ENCODE peak calls at places on chromosomes 12 and 14, in nine cellular contexts. I is AG09309, N is astrocyte of the cerebellum, U is uterus, H is ovary, D is dorsolateral prefrontal cortex, B is OCI-LY7, X is Panc1, A is pancreas. J is an unnamed sample.

GRCh38 chr12:6553051-6553868 is 2.6 kb downstream of the IFFO1 start:
- DNase-seq in H (no peak), N (no peak), A (no peak), U (peak; percentile 61), X (no peak), I (peak; percentile 76), D (peak; percentile 77), B (no peak), J (no peak)

GRCh38 chr12:49733219-49734017 is 7.9 kb upstream of the TMBIM6 start:
- DNase-seq in U (no peak), A (no peak), X (no peak), N (no peak), B (no peak), H (no peak), D (no peak), I (no peak), J (no peak)

GRCh38 chr12:52320784-52321400 is at the start of gene KRT83:
- DNase-seq in U (no peak), H (peak; percentile 13), I (no peak), D (no peak), X (no peak), B (no peak), N (no peak), A (no peak), J (no peak)

GRCh38 chr14:105092912-105093425 is 27.7 kb upstream of the GPR132 start:
- DNase-seq in N (no peak), D (peak; percentile 35), H (peak; percentile 86), U (peak; percentile 79), B (no peak), X (no peak), A (peak; percentile 85), I (no peak), J (no peak)

GRCh38 chr12:21221072-21221471 is 90.1 kb downstream of the SLCO1B1 start:
- DNase-seq in N (no peak), A (no peak), I (no peak), U (no peak), B (no peak), X (no peak), H (no peak), D (no peak), J (no peak)

GRCh38 chr12:12684375-12685106 is 11.4 kb downstream of the GPR19 start:
- DNase-seq in H (no peak), X (no peak), D (peak; percentile 88), U (no peak), A (no peak), B (peak; percentile 17), I (no peak), N (peak; percentile 16), J (no peak)

GRCh38 chr14:58430156-58430555 is 2.6 kb downstream of the KIAA0586 start:
- DNase-seq in D (no peak), U (no peak), X (no peak), B (peak; percentile 10), N (no peak), H (no peak), A (no peak), I (peak; percentile 40), J (no peak)

GRCh38 chr12:64696065-64696741 is 63.0 kb downstream of the GNS start:
- DNase-seq in I (no peak), H (no peak), B (peak; percentile 13), U (no peak), X (no peak), A (no peak), N (no peak), D (no peak), J (no peak)

GRCh38 chr12:82857276-82857675 is 170.6 kb downstream of the TMTC2 start:
- DNase-seq in A (no peak), I (no peak), B (no peak), D (no peak), H (no peak), N (no peak), X (no peak), U (no peak), J (no peak)

GRCh38 chr14:99320105-99320572 is 48.1 kb upstream of the BCL11B start:
- DNase-seq in I (no peak), A (peak; percentile 84), U (no peak), D (no peak), N (no peak), H (no peak), B (peak; percentile 51), X (peak; percentile 12), J (no peak)

GRCh38 chr12:104578453-104578852 is 121.7 kb downstream of the CHST11 start:
- DNase-seq in I (peak; percentile 46), X (no peak), A (no peak), B (no peak), D (no peak), N (peak; percentile 41), H (no peak), U (no peak), J (no peak)

GRCh38 chr14:93971635-93972027 is 4.7 kb downstream of the ASB2 start:
- DNase-seq in N (no peak), B (peak; percentile 36), U (no peak), X (no peak), D (no peak), H (no peak), A (no peak), I (no peak), J (no peak)

GRCh38 chr14:78840898-78841297 is 670.7 kb downstream of the NRXN3 start:
- DNase-seq in X (no peak), U (no peak), I (no peak), N (no peak), D (no peak), B (no peak), A (no peak), H (no peak), J (no peak)

GRCh38 chr12:16387919-16388318 is 40.5 kb downstream of the MGST1 start:
- DNase-seq in I (no peak), H (no peak), U (no peak), A (no peak), B (no peak), N (no peak), X (no peak), D (no peak), J (no peak)

GRCh38 chr12:16384732-16385131 is 37.3 kb downstream of the MGST1 start:
- DNase-seq in I (no peak), D (no peak), N (no peak), H (no peak), U (no peak), X (no peak), A (no peak), B (no peak), J (no peak)

GRCh38 chr12:16389594-16389993 is 42.1 kb downstream of the MGST1 start:
- DNase-seq in D (no peak), A (no peak), I (peak; percentile 25), U (no peak), B (no peak), X (no peak), N (no peak), H (no peak), J (peak; percentile 48)

GRCh38 chr12:16385779-16386646 is 38.6 kb downstream of the MGST1 start:
- DNase-seq in N (peak; percentile 61), B (peak; percentile 14), H (no peak), A (no peak), I (peak; percentile 3), D (peak; percentile 39), X (peak; percentile 18), U (peak; percentile 22), J (peak; percentile 46)
- TF ChIP-seq CTCF in N (peak; percentile 58), B (peak; percentile 64), H (no peak), A (peak; percentile 12), I (peak; percentile 28), D (peak; percentile 80), X (peak; percentile 60), U (peak; percentile 43), J (peak; percentile 56)

GRCh38 chr12:101935769-101936741 is 58.7 kb downstream of the DRAM1 start:
- DNase-seq in D (no peak), I (peak; percentile 96), U (peak; percentile 73), A (no peak), X (no peak), B (peak; percentile 81), H (peak; percentile 65), N (peak; percentile 32), J (no peak)
- H3K4me3 ChIP-seq in D (no peak overlapping the region), I (no peak overlapping the region), U (no peak overlapping the region), A (no peak overlapping the region), X (no peak overlapping the region), B (peak overlapping the region; percentile 17), H (no peak overlapping the region), N (no peak overlapping the region), J (no peak overlapping the region)

GRCh38 chr12:112482734-112483133 is 64.0 kb downstream of the PTPN11 start:
- DNase-seq in B (no peak), N (no peak), I (no peak), U (no peak), D (no peak), A (no peak), X (no peak), H (no peak), J (no peak)

GRCh38 chr12:112479413-112479812 is 60.7 kb downstream of the PTPN11 start:
- DNase-seq in B (no peak), X (no peak), H (no peak), U (no peak), D (no peak), I (no peak), A (no peak), N (no peak), J (no peak)

GRCh38 chr12:112486361-112486760 is 67.6 kb downstream of the PTPN11 start:
- DNase-seq in I (no peak), D (no peak), N (no peak), H (no peak), B (no peak), A (peak; percentile 65), U (no peak), X (no peak), J (no peak)

DNA sequence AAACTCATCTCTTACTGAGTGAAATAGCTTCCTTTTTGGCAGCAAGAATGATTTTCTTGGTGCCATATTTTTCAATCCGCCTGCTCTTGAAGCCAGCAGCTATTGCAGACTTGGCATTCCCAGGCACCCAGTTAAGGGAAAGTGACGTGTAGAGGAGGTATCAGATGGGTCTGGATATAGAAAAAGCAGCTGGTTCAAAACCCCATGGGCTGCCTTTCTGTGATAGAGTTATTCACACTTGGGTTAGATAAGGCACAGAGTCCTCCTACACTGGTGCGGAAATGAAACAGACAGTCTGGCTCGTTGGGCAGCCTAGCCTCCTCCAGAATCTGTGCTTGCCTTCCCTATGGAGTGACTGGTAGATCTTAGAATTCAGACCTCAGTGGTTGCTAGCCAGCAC is 62.2 kb downstream of the PTPN11 start:
- DNase-seq in A (no peak), D (peak; percentile 61), B (no peak), H (no peak), N (no peak), I (no peak), X (no peak), U (no peak), J (no peak)
- TF ChIP-seq CTCF in A (no peak), D (no peak), B (no peak), H (no peak), N (no peak), I (no peak), X (no peak), U (no peak), J (no peak)

DNA sequence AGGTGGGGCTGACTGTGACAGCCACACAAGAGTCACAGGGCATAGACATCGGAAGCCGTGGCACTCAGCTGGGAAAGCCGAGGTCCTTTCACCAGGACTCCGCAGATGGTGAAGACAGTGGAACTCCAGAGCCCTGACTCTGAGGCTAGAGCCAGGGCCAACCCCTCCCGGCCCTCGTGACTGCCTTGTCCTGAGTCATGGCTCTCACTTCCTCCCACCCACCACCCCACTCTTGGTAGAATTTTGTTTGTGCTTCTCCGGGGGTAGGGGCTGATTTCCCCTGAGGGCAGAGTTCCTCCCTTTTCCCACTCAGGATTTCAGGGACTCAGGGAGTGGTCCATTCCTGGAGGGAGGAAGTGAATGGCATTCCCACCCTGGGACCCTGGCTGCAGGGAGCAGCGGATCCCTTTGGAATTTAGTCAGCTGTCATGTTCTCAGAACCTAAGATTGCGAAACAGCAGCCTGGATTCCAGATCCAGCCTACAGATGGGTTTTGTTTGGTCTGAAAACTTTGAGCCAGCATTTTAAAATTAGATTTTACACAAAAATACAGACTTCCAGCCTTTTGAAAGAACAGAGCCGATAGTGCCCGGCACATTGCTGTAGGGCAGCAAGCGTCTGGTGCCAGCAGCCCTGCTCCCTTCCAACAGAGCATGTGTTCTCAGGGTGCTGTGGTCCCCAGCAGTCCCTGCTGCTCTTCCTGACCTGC is 50.7 kb downstream of the TPCN1 start:
- DNase-seq in I (peak; percentile 46), D (peak; percentile 72), X (no peak), H (peak; percentile 82), B (no peak), N (no peak), U (peak; percentile 83), A (peak; percentile 84), J (peak; percentile 64)
- H3K4me3 ChIP-seq in I (peak overlapping the region; percentile 12), D (no peak overlapping the region), X (no peak overlapping the region), H (no peak overlapping the region), B (no peak overlapping the region), N (no peak overlapping the region), U (no peak overlapping the region), A (no peak overlapping the region), J (no peak overlapping the region)

J was measured in retinal pigment epithelial cell.